ENCODE peak calls at places on chromosome 10, in five cellular contexts. J is WTC11, T is choroid plexus epithelial cell, Z is nephron progenitor cell, Q is HCT116. A is an unnamed sample.

GRCh38 chr10:58278962-58279307 is 10.0 kb downstream of the CISD1 start:
- DNase-seq in Q (no peak), T (no peak), Z (no peak), J (no peak), A (no peak)

GRCh38 chr10:86595496-86595895 is 58.9 kb upstream of the OPN4 start:
- DNase-seq in T (no peak), Z (no peak), J (no peak), Q (no peak), A (no peak)

GRCh38 chr10:50279489-50279888 is 28.2 kb upstream of the ASAH2 start:
- DNase-seq in Q (no peak), Z (no peak), T (no peak), J (peak; percentile 23), A (peak; percentile 39)

GRCh38 chr10:47049056-47049851 is 138.0 kb downstream of the PTPN20 start:
- DNase-seq in Q (no peak), J (no peak), Z (no peak), T (no peak), A (peak; percentile 17)

GRCh38 chr10:78211476-78212110 is 177.9 kb downstream of the RPS24 start:
- DNase-seq in Z (peak; percentile 34), T (peak; percentile 75), Q (peak; percentile 6), J (peak; percentile 34), A (no peak)

GRCh38 chr10:124072106-124072505 is 21.3 kb downstream of the CHST15 start:
- DNase-seq in J (no peak), Q (no peak), T (no peak), Z (no peak), A (no peak)

GRCh38 chr10:24408365-24408764 is 199.4 kb downstream of the KIAA1217 start:
- DNase-seq in Z (no peak), Q (no peak), J (no peak), T (no peak), A (no peak)

GRCh38 chr10:78196964-78197363 is 163.3 kb downstream of the RPS24 start:
- DNase-seq in J (no peak), Z (no peak), T (peak; percentile 86), Q (no peak), A (no peak)

GRCh38 chr10:79399242-79399831 is 46.1 kb downstream of the ZCCHC24 start:
- DNase-seq in T (peak; percentile 99), J (peak; percentile 70), Q (no peak), Z (peak; percentile 81), A (peak; percentile 81)

GRCh38 chr10:28410420-28411135 is 107.7 kb upstream of the MPP7 start:
- DNase-seq in T (peak; percentile 11), Q (no peak), J (no peak), Z (no peak), A (no peak)

GRCh38 chr10:61993676-61994401 is 92.3 kb downstream of the ARID5B start:
- DNase-seq in Q (no peak), J (no peak), Z (no peak), T (peak; percentile 87), A (no peak)

GRCh38 chr10:34295142-34295548 is 520.0 kb downstream of the PARD3 start:
- DNase-seq in Z (no peak), Q (no peak), T (peak; percentile 95), J (no peak), A (no peak)

GRCh38 chr10:100872034-100872791 is 40.5 kb upstream of the SLF2 start:
- DNase-seq in Z (peak; percentile 89), J (peak; percentile 86), T (peak; percentile 66), Q (peak; percentile 51), A (no peak)

GRCh38 chr10:119817991-119818888 is 54.4 kb downstream of the MCMBP start:
- DNase-seq in Z (peak; percentile 91), T (peak; percentile 80), J (peak; percentile 97), Q (no peak), A (peak; percentile 29)

GRCh38 chr10:106551501-106551900 is 613.0 kb downstream of the SORCS1 start:
- DNase-seq in T (no peak), Z (no peak), Q (no peak), J (no peak), A (no peak)

GRCh38 chr10:78336402-78336791 is 302.7 kb downstream of the RPS24 start:
- DNase-seq in Z (no peak), J (no peak), T (peak; percentile 54), Q (no peak), A (peak; percentile 10)

GRCh38 chr10:110170142-110170887 is 37.1 kb upstream of the MXI1 start:
- DNase-seq in T (no peak), J (no peak), Z (no peak), Q (no peak), A (no peak)
- TF ChIP-seq CTCF in T (peak; percentile 11), J (no peak), Z (no peak), Q (no peak), A (no peak)

GRCh38 chr10:35822316-35822715 is 180.2 kb upstream of the FZD8 start:
- DNase-seq in J (peak; percentile 73), T (peak; percentile 87), Z (peak; percentile 60), Q (no peak), A (peak; percentile 31)
- TF ChIP-seq CTCF in J (no peak), T (peak; percentile 58), Z (peak; percentile 15), Q (no peak), A (no peak)

DNA sequence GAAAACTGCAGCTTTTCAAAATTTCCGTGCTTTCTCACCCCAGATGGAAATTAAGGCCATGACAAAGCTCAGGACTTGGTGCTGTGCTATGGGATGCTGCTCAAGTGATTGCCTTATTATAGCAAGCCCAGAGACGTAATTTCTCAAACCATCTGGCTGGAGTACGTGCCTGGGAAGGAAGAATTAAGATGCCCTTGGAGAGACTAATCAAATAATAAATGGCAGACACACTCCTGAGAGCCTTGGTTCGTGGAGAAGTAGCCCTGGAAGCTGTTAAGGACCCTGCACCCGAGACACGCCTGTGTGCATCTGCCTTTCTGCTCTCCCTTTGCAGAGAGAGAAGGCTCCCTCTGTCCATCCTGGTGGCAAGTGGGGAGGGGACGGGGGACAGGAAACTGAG is 38.4 kb upstream of the PRLHR start:
- DNase-seq in T (no peak), Q (no peak), J (no peak), Z (no peak), A (no peak)
- TF ChIP-seq CTCF in T (no peak), Q (no peak), J (no peak), Z (no peak), A (no peak)

DNA sequence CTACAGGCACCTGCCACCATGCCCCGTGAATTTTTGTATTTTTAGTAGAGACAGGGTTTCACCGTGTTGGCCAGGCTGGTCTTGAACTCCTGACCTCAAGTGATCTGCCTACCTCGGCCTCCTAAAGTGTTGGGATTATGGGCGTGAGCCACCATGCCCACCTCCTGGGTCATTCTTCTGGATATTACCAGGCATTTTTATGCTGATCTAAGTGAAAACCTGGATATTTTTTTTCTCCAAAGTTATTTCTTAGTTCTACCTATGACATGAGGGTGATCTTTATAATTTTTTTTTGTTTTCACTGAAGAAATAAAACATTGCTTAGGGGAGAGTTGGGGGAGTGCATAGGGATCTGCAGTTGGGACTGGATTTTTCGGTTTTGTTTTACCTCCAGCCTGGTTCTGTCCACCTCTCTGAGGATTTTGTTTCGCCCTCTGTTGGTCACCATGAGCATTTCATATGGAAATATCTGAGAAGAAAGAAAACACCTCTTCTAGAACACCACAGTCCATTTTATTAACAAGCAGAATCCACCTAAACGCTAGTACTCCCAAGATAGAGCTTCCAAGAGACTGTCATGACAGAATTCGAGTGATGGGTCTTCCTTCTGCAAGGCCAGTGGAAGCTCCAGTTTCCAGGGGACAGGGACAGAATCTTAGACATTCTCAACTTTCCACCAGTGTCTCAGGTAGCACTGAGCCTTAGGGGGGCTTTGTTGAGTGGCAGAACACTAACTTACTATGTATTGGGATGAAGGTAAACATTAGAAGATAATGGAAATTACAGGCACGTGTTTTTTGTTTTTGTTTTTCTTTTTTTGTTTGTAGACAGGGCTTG is 33.4 kb upstream of the AFAP1L2 start:
- DNase-seq in T (peak; percentile 59), J (no peak), Q (no peak), Z (no peak), A (no peak)
- TF ChIP-seq CTCF in T (peak; percentile 77), J (no peak), Q (peak; percentile 71), Z (peak; percentile 61), A (peak; percentile 26)

GRCh38 chr10:26437637-26438461 is at the start of gene APBB1IP:
- DNase-seq in T (no peak), Z (peak; percentile 10), J (peak; percentile 24), Q (no peak), A (peak; percentile 65)
- TF ChIP-seq CTCF in T (no peak), Z (no peak), J (no peak), Q (no peak), A (no peak)

GRCh38 chr10:110969183-110969582 is 49.8 kb downstream of the SHOC2 start:
- DNase-seq in T (no peak), Q (no peak), J (no peak), Z (no peak), A (no peak)

GRCh38 chr10:110965216-110965615 is 45.8 kb downstream of the SHOC2 start:
- DNase-seq in Z (no peak), J (no peak), Q (no peak), T (no peak), A (no peak)

GRCh38 chr10:110967009-110967630 is 47.7 kb downstream of the SHOC2 start:
- DNase-seq in Z (no peak), J (no peak), T (no peak), Q (no peak), A (no peak)

GRCh38 chr10:110971638-110972037 is 52.2 kb downstream of the SHOC2 start:
- DNase-seq in Z (no peak), T (no peak), J (no peak), Q (no peak), A (no peak)

DNA sequence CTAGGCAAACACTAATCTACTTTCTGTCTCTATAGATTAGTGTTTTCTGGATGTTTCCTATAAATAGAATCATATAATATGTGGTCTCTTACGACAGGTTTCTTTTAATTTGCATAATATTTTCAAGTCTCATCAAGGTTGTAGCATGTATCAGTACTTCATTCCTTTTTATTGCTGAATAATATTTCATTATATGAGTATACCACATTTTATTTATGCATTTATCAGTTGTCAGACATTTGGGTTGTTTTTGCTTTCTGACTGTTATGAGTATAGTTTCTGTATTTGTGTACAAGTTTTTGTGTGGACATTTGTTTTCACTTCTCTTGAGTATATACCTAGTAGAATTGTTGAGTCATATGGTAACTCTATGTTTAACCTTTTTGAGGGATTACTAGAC is 48.2 kb downstream of the SHOC2 start:
- DNase-seq in T (no peak), Q (no peak), J (no peak), Z (no peak), A (no peak)
- TF ChIP-seq CTCF in T (no peak), Q (no peak), J (no peak), Z (no peak), A (no peak)

GRCh38 chr10:127827354-127828140 is 65.2 kb downstream of the CLRN3 start:
- DNase-seq in T (no peak), Q (no peak), Z (no peak), J (no peak), A (no peak)

GRCh38 chr10:127824826-127825225 is 67.9 kb downstream of the CLRN3 start:
- DNase-seq in J (no peak), T (no peak), Q (no peak), Z (no peak), A (no peak)

GRCh38 chr10:127826161-127826740 is 66.5 kb downstream of the CLRN3 start:
- DNase-seq in Z (no peak), T (no peak), J (no peak), Q (no peak), A (no peak)
- TF ChIP-seq CTCF in Z (no peak), T (no peak), J (no peak), Q (no peak), A (no peak)

GRCh38 chr10:129258570-129258969 is 208.5 kb upstream of the MGMT start:
- DNase-seq in J (no peak), Q (no peak), Z (no peak), T (no peak), A (no peak)

GRCh38 chr10:129259128-129259527 is 207.9 kb upstream of the MGMT start:
- DNase-seq in Z (no peak), T (no peak), J (no peak), Q (no peak), A (no peak)

GRCh38 chr10:129253551-129254179 is 213.4 kb upstream of the MGMT start:
- DNase-seq in Z (no peak), J (no peak), T (no peak), Q (no peak), A (no peak)
- TF ChIP-seq CTCF in Z (no peak), J (no peak), T (no peak), Q (no peak), A (no peak)